ENCODE peak calls at places on chromosomes 11 and 22, in ten cellular contexts. K is smooth muscle cell of the brain vasculature; Q is activated naive CD8-positive, alpha-beta T cell treated with anti-CD3 and anti-CD28 coated beads, Interleukin-2, amount 10 ng/mL, durations not matched to agents 7 days and 5 days; P is left colon; C is dermis blood vessel endothelial cell; W is Jurkat, Clone E6-1; D is RCC 7860; N is tibial nerve; V is KG1; S is stimulated activated CD4-positive, alpha-beta T cell treated with anti-CD3 and anti-CD28 coated beads, Interleukin-4, amount 100 ng/mL, for 24 hours. M is an unnamed sample.
A peak's percentile ranks its signal among the peaks of the same experiment; 100 is the strongest.

GRCh38 chr22:31248965-31249940 is 37.2 kb downstream of the LIMK2 start:
- DNase-seq in K (no peak), Q (no peak), P (no peak), C (no peak), W (no peak), D (no peak), N (no peak), V (no peak), S (no peak), M (peak; percentile 23)

GRCh38 chr11:19187101-19187500 is 14.7 kb downstream of the CSRP3 start:
- DNase-seq in K (peak; percentile 31), Q (no peak), P (no peak), C (no peak), W (no peak), D (no peak), N (no peak), V (no peak), S (no peak), M (no peak)

GRCh38 chr11:132032555-132032954 is 662.1 kb downstream of the NTM start:
- DNase-seq in K (no peak), Q (no peak), P (no peak), C (no peak), W (no peak), D (no peak), N (no peak), V (no peak), S (no peak), M (no peak)

GRCh38 chr11:111047376-111047775 is 198.1 kb upstream of the POU2AF2 start:
- DNase-seq in K (no peak), Q (no peak), P (no peak), C (no peak), W (no peak), D (no peak), N (no peak), V (no peak), S (no peak), M (no peak)

GRCh38 chr11:58805065-58805464 is 39.4 kb downstream of the GLYATL2 start:
- DNase-seq in K (no peak), Q (no peak), P (no peak), C (no peak), W (no peak), D (no peak), N (no peak), V (no peak), S (no peak), M (no peak)

GRCh38 chr11:61718613-61719302 is 33.7 kb upstream of the MYRF start:
- DNase-seq in K (no peak), Q (no peak), P (no peak), C (peak; percentile 44), W (no peak), D (no peak), N (no peak), V (no peak), S (no peak), M (no peak)

GRCh38 chr11:12789054-12789453 is 114.8 kb downstream of the TEAD1 start:
- DNase-seq in K (no peak), Q (no peak), P (no peak), C (no peak), W (no peak), D (no peak), N (no peak), V (no peak), S (no peak), M (no peak)

GRCh38 chr11:71486320-71486719 is 33.3 kb downstream of the NADSYN1 start:
- DNase-seq in K (no peak), Q (no peak), P (no peak), C (no peak), W (no peak), D (no peak), N (no peak), V (no peak), S (no peak), M (no peak)

GRCh38 chr11:13535819-13536218 is 40.0 kb upstream of the PTH start:
- DNase-seq in K (no peak), Q (no peak), P (no peak), C (peak; percentile 5), W (peak; percentile 30), D (no peak), N (no peak), V (no peak), S (no peak), M (peak; percentile 37)

GRCh38 chr11:106585061-106585460 is 433.2 kb downstream of the GUCY1A2 start:
- DNase-seq in K (peak; percentile 4), Q (no peak), P (no peak), C (peak; percentile 32), W (peak; percentile 53), D (peak; percentile 12), N (no peak), V (no peak), S (no peak), M (peak; percentile 54)

GRCh38 chr22:22945195-22945594 is 57.6 kb downstream of the IGLL5 start:
- DNase-seq in K (no peak), Q (no peak), P (peak; percentile 3), C (no peak), W (no peak), D (no peak), N (no peak), V (no peak), S (peak; percentile 2), M (no peak)

GRCh38 chr22:31621507-31622160 is 40.4 kb downstream of the PISD start:
- DNase-seq in K (no peak), Q (no peak), P (no peak), C (no peak), W (no peak), D (no peak), N (no peak), V (no peak), S (no peak), M (no peak)

GRCh38 chr11:100876826-100877545 is 189.9 kb downstream of the ARHGAP42 start:
- DNase-seq in K (peak; percentile 89), Q (no peak), P (no peak), C (peak; percentile 36), W (no peak), D (peak; percentile 91), N (no peak), V (no peak), S (no peak), M (no peak)

GRCh38 chr11:74460481-74461154 is 6.7 kb downstream of the KCNE3 start:
- DNase-seq in K (no peak), Q (no peak), P (no peak), C (peak; percentile 28), W (peak; percentile 34), D (no peak), N (no peak), V (peak; percentile 40), S (no peak), M (no peak)

GRCh38 chr11:72451836-72452376 is 17.6 kb upstream of the CLPB start:
- DNase-seq in K (no peak), Q (no peak), P (no peak), C (no peak), W (no peak), D (no peak), N (no peak), V (no peak), S (no peak), M (no peak)

GRCh38 chr11:471468-472145 is 21.5 kb downstream of the PTDSS2 start:
- DNase-seq in K (no peak), Q (no peak), P (no peak), C (no peak), W (no peak), D (no peak), N (no peak), V (no peak), S (no peak), M (no peak)

GRCh38 chr11:10355257-10355661 is 50.4 kb downstream of the ADM start:
- DNase-seq in K (no peak), Q (no peak), P (no peak), C (no peak), W (no peak), D (peak; percentile 32), N (no peak), V (no peak), S (no peak), M (no peak)

M was measured in SK-MEL-5.